ENCODE peak calls at places on chromosomes 7 and 10, in six cellular contexts. V is suprapubic skin, I is HCT116, T is testis, Q is HepG2, L is lower leg skin. C is an unnamed sample.

GRCh38 chr10:90087197-90088007 is 386.0 kb downstream of the KIF20B start:
- DNase-seq in V (no peak), I (peak; percentile 98), T (no peak), Q (no peak), L (no peak), C (no peak)

GRCh38 chr7:138668946-138669345 is 32.2 kb downstream of the SVOPL start:
- DNase-seq in V (no peak), I (no peak), T (no peak), Q (no peak), L (no peak), C (no peak)

GRCh38 chr10:8054498-8055407 is at the start of gene GATA3:
- DNase-seq in V (no peak), I (no peak), T (peak; percentile 56), Q (no peak), L (peak; percentile 66), C (no peak)

GRCh38 chr10:15469066-15469465 is 98.0 kb upstream of the FAM171A1 start:
- DNase-seq in V (no peak), I (no peak), T (no peak), Q (no peak), L (no peak), C (no peak)

GRCh38 chr10:25666276-25666675 is 267.8 kb upstream of the MYO3A start:
- DNase-seq in V (no peak), I (no peak), T (peak; percentile 66), Q (no peak), L (no peak), C (no peak)

GRCh38 chr7:33624172-33624571 is 281.2 kb upstream of the BMPER start:
- DNase-seq in V (no peak), I (no peak), T (no peak), Q (no peak), L (no peak), C (no peak)

GRCh38 chr7:7219216-7219615 is 36.9 kb downstream of the C1GALT1 start:
- DNase-seq in V (no peak), I (no peak), T (no peak), Q (peak; percentile 42), L (no peak), C (no peak)

GRCh38 chr7:55504093-55504859 is 68.0 kb downstream of the VOPP1 start:
- DNase-seq in V (no peak), I (no peak), T (no peak), Q (no peak), L (no peak), C (no peak)

GRCh38 chr10:68647928-68648327 is 73.1 kb upstream of the CCAR1 start:
- DNase-seq in V (no peak), I (no peak), T (no peak), Q (peak; percentile 9), L (no peak), C (no peak)

GRCh38 chr10:34157501-34157900 is 657.6 kb downstream of the PARD3 start:
- DNase-seq in V (no peak), I (no peak), T (no peak), Q (no peak), L (no peak), C (no peak)

GRCh38 chr10:113458944-113459343 is 93.9 kb upstream of the HABP2 start:
- DNase-seq in V (no peak), I (no peak), T (no peak), Q (no peak), L (no peak), C (no peak)

GRCh38 chr7:112668561-112668960 is 121.6 kb downstream of the TMEM168 start:
- DNase-seq in V (no peak), I (no peak), T (no peak), Q (no peak), L (no peak), C (no peak)

GRCh38 chr7:105602325-105603305 is 21.3 kb upstream of the EFCAB10 start:
- DNase-seq in V (no peak), I (no peak), T (no peak), Q (no peak), L (no peak), C (peak; percentile 43)

GRCh38 chr7:105599551-105599950 is 18.3 kb upstream of the EFCAB10 start:
- DNase-seq in V (no peak), I (no peak), T (no peak), Q (no peak), L (no peak), C (peak; percentile 64)

GRCh38 chr7:105596866-105597265 is 15.6 kb upstream of the EFCAB10 start:
- DNase-seq in V (no peak), I (no peak), T (no peak), Q (no peak), L (no peak), C (no peak)

DNA sequence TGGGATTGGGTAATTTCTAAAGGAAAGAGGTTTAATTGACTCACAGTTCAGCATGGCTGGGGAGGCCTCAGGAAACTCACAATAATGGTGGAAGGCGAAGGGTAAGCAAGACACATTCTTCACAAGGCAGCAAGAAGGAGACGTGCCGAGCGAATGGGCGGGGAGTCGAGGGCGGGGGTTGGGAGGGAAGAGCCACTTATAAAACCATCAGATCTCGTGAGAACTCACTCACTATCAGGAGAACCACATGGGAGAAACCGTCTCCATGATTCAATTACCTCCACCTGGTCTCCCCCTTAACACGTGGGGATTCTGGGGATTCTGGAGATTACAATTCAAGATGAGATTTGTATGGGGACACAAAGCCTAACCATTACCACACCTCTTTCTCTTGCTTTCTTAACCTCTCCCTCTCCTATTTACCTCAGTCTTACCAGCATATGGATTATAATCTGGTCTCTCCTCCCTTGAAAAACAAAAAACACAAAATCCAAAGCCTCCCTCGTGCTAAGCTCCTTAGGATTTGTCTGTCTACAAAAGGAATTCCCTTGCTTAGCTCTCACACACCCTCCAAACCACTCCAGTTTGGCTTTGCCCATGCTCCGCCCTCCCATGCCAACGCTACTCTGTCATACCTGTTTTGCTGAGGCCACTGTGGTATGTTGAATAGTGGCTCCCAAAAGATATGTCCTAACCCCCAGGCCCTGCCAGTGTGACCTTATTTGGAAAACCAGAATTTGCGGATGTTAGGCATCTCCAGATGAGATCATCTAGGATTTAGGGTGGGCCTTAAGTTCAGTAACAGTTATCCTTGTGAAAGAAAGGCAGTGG is 19.6 kb upstream of the EFCAB10 start:
- DNase-seq in V (no peak), I (no peak), T (no peak), Q (no peak), L (no peak), C (peak; percentile 21)
- TF ChIP-seq POLR2A in V (no peak), I (no peak), T (no peak), Q (no peak), L (no peak), C (no peak)

GRCh38 chr10:52703451-52703850 is 69.1 kb downstream of the MBL2 start:
- DNase-seq in V (no peak), I (no peak), T (no peak), Q (no peak), L (no peak), C (no peak)
- TF ChIP-seq POLR2A in V (no peak), I (no peak), T (no peak), Q (no peak), L (no peak), C (no peak)

DNA sequence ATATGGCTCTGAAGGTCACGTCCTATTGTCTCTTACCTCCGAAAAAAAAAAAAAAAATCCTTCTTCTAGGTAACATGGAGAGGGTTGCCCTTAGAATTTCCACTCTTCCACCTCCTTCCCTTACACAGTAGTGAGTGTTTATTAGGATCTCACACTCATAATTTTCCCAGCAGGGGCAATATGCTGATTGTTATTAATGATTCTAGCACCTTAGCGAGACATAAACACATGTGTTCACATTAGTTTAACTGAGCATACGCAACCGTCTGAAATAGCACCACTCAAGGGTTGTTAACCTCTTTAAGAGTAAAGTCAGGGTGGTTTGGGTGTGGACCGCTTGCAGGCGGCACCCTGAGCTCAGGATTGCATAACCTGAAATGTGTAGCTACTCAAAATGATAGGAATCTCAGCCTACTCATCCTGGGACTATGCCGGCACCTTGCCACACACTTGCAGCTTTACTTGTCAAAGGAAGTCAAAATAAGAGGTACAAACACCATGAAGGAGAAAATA is 52.2 kb downstream of the CPEB3 start:
- DNase-seq in V (peak; percentile 82), I (no peak), T (peak; percentile 54), Q (peak; percentile 40), L (peak; percentile 80), C (peak; percentile 82)
- TF ChIP-seq POLR2A in V (no peak), I (no peak), T (no peak), Q (no peak), L (no peak), C (peak; percentile 20)

GRCh38 chr10:102421645-102422585 is 1.3 kb downstream of the FBXL15 start:
- DNase-seq in V (no peak), I (no peak), T (peak; percentile 48), Q (peak; percentile 28), L (no peak), C (peak; percentile 73)
- TF ChIP-seq POLR2A in V (no peak), I (no peak), T (no peak), Q (no peak), L (no peak), C (no peak)

DNA sequence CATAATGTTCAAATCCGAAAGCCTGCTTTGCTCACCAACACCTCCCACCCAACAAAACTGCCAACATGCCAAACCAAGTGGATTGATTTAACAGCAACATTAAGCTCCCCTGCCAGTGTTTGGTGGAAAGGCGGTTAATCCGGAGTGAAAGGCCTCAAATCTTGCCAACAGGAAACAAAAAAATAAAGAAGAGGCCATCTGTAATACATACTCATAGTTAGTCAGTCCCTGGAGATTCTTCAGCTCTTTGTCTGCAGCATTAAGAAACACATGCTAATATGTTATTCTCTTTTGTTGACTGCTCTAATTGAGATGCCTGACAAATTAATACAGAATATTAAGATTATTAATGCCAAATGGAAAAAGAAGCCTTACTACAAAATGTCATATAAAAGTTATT is 898.0 kb downstream of the CNTNAP2 start:
- DNase-seq in V (no peak), I (no peak), T (no peak), Q (no peak), L (no peak), C (no peak)
- TF ChIP-seq POLR2A in V (no peak), I (no peak), T (no peak), Q (no peak), L (no peak), C (no peak)

GRCh38 chr7:90230834-90231233 is 14.1 kb upstream of the CFAP69 start:
- DNase-seq in V (no peak), I (no peak), T (no peak), Q (no peak), L (no peak), C (no peak)

GRCh38 chr7:90227259-90227658 is 15.7 kb downstream of the STEAP2 start:
- DNase-seq in V (no peak), I (no peak), T (no peak), Q (no peak), L (no peak), C (no peak)

GRCh38 chr7:90232440-90232839 is 12.5 kb upstream of the CFAP69 start:
- DNase-seq in V (no peak), I (no peak), T (no peak), Q (no peak), L (no peak), C (no peak)

GRCh38 chr7:90231304-90231703 is 13.7 kb upstream of the CFAP69 start:
- DNase-seq in V (no peak), I (no peak), T (no peak), Q (no peak), L (no peak), C (no peak)

GRCh38 chr7:90229728-90230127 is 15.2 kb upstream of the CFAP69 start:
- DNase-seq in V (no peak), I (no peak), T (no peak), Q (no peak), L (no peak), C (no peak)
- TF ChIP-seq POLR2A in V (no peak), I (no peak), T (no peak), Q (no peak), L (no peak), C (no peak)

GRCh38 chr7:91892821-91893340 is 12.4 kb upstream of the MTERF1 start:
- DNase-seq in V (no peak), I (peak; percentile 21), T (no peak), Q (no peak), L (no peak), C (no peak)
- TF ChIP-seq POLR2A in V (no peak), I (no peak), T (no peak), Q (no peak), L (no peak), C (no peak)

C was measured in sigmoid colon.